ENCODE peak calls at places on chromosomes 6 and 20, in five cellular contexts. B is sigmoid colon, L is GM23248, X is IMR-90, D is kidney epithelial cell. E is an unnamed sample.

GRCh38 chr6:56692586-56693245 is 50.0 kb upstream of the DST start:
- DNase-seq in X (peak; percentile 78), B (no peak), L (peak; percentile 85), D (no peak), E (no peak)

GRCh38 chr6:83285917-83286316 is 92.8 kb downstream of the RWDD2A start:
- DNase-seq in B (no peak), D (no peak), X (no peak), L (no peak), E (no peak)

GRCh38 chr6:144408151-144408550 is 123.0 kb downstream of the UTRN start:
- DNase-seq in B (peak; percentile 70), L (peak; percentile 33), D (no peak), X (peak; percentile 18), E (no peak)

GRCh38 chr6:127513425-127513824 is 5.7 kb downstream of the MTCL3 start:
- DNase-seq in D (no peak), X (no peak), L (no peak), B (no peak), E (no peak)

GRCh38 chr6:107237992-107238660 is 122.8 kb upstream of the BEND3 start:
- DNase-seq in X (peak; percentile 74), B (no peak), D (no peak), L (peak; percentile 30), E (no peak)

GRCh38 chr6:40376113-40376650 is 211.0 kb downstream of the LRFN2 start:
- DNase-seq in B (no peak), D (no peak), X (no peak), L (no peak), E (no peak)

GRCh38 chr6:23524556-23524955 is 601.5 kb upstream of the NRSN1 start:
- DNase-seq in D (no peak), B (no peak), X (no peak), L (no peak), E (no peak)

GRCh38 chr6:71349395-71349794 is 60.8 kb downstream of the OGFRL1 start:
- DNase-seq in D (no peak), L (peak; percentile 63), X (peak; percentile 62), B (no peak), E (no peak)

GRCh38 chr6:21396313-21396712 is 197.2 kb upstream of the SOX4 start:
- DNase-seq in B (no peak), X (peak; percentile 60), L (peak; percentile 76), D (peak; percentile 71), E (no peak)

GRCh38 chr6:8234316-8234715 is 132.0 kb upstream of the EEF1E1 start:
- DNase-seq in D (no peak), L (no peak), B (no peak), X (no peak), E (no peak)

GRCh38 chr6:50087231-50087954 is 37.7 kb upstream of the DEFB112 start:
- DNase-seq in D (peak; percentile 1), X (peak; percentile 78), L (peak; percentile 75), B (no peak), E (no peak)

GRCh38 chr6:30450908-30451818 is 38.1 kb upstream of the HLA-E start:
- DNase-seq in B (peak; percentile 74), X (peak; percentile 58), L (peak; percentile 73), D (peak; percentile 37), E (peak; percentile 72)

GRCh38 chr6:24910850-24911712 is 24.7 kb downstream of the RIPOR2 start:
- DNase-seq in X (peak; percentile 65), L (peak; percentile 77), B (peak; percentile 81), D (no peak), E (peak; percentile 84)

GRCh38 chr6:70375882-70376281 is 37.4 kb upstream of the FAM135A start:
- DNase-seq in L (peak; percentile 7), B (no peak), D (no peak), X (no peak), E (no peak)

GRCh38 chr6:2902470-2902762 is 693 bp downstream of the SERPINB9 start:
- DNase-seq in D (peak; percentile 1), L (peak; percentile 52), X (peak; percentile 24), B (no peak), E (peak; percentile 74)

GRCh38 chr6:29009358-29009757 is 4.2 kb upstream of the ZNF311 start:
- DNase-seq in X (no peak), L (no peak), D (no peak), B (no peak), E (no peak)

GRCh38 chr6:155493694-155494143 is 38.1 kb upstream of the NOX3 start:
- DNase-seq in L (peak; percentile 98), D (peak; percentile 100), X (peak; percentile 100), B (peak; percentile 84), E (no peak)

GRCh38 chr6:169144356-169144755 is 109.3 kb downstream of the THBS2 start:
- DNase-seq in D (no peak), L (no peak), B (no peak), X (no peak), E (no peak)

GRCh38 chr6:127879685-127880084 is 21.2 kb downstream of the THEMIS start:
- DNase-seq in D (no peak), B (no peak), X (peak; percentile 7), L (peak; percentile 9), E (no peak)

GRCh38 chr6:30169658-30170614 is 6.6 kb downstream of the TRIM15 start:
- DNase-seq in D (no peak), X (peak; percentile 49), L (peak; percentile 68), B (no peak), E (no peak)

GRCh38 chr6:70398783-70399730 is 14.3 kb upstream of the FAM135A start:
- DNase-seq in D (peak; percentile 98), X (peak; percentile 23), B (no peak), L (peak; percentile 56), E (peak; percentile 67)

GRCh38 chr6:112571486-112571885 is 224.4 kb downstream of the RFPL4B start:
- DNase-seq in L (peak; percentile 72), X (peak; percentile 72), D (no peak), B (peak; percentile 80), E (no peak)

GRCh38 chr6:133254552-133255228 is 13.5 kb downstream of the EYA4 start:
- DNase-seq in L (peak; percentile 55), D (no peak), X (peak; percentile 83), B (no peak), E (no peak)

GRCh38 chr20:25865715-25866656 is 169.3 kb upstream of the ZNF337 start:
- DNase-seq in L (peak; percentile 85), B (peak; percentile 85), D (no peak), X (peak; percentile 41), E (peak; percentile 91)

GRCh38 chr6:79157961-79158644 is 76.4 kb downstream of the HMGN3 start:
- DNase-seq in L (no peak), D (no peak), B (no peak), X (no peak), E (no peak)

GRCh38 chr6:26754212-26754611 is 94.7 kb upstream of the ZNF322 start:
- DNase-seq in B (no peak), X (no peak), L (peak; percentile 1), D (no peak), E (no peak)

GRCh38 chr20:32968833-32969241 is 35.4 kb downstream of the SUN5 start:
- DNase-seq in L (peak; percentile 37), X (no peak), B (peak; percentile 35), D (no peak), E (peak; percentile 57)

GRCh38 chr20:17613328-17614175 is 43.7 kb downstream of the DSTN start:
- DNase-seq in D (no peak), B (peak; percentile 80), X (no peak), L (no peak), E (peak; percentile 64)

GRCh38 chr20:17614176-17614811 is 44.4 kb downstream of the DSTN start:
- DNase-seq in X (peak; percentile 31), L (peak; percentile 61), D (no peak), B (peak; percentile 97), E (peak; percentile 76)

GRCh38 chr20:17615645-17616479 is 46.0 kb downstream of the DSTN start:
- DNase-seq in D (no peak), X (no peak), B (peak; percentile 72), L (no peak), E (peak; percentile 64)

GRCh38 chr20:17616480-17617211 is 46.8 kb downstream of the DSTN start:
- DNase-seq in X (no peak), B (peak; percentile 71), L (no peak), D (no peak), E (peak; percentile 61)

GRCh38 chr20:17614812-17615644 is 45.2 kb downstream of the DSTN start:
- DNase-seq in L (no peak), X (no peak), B (peak; percentile 75), D (no peak), E (peak; percentile 64)
- H3K4me3 ChIP-seq in L (no peak overlapping the region), X (no peak overlapping the region), B (no peak overlapping the region), D (no peak overlapping the region), E (no peak overlapping the region)

GRCh38 chr20:36094497-36094896 is 60.0 kb upstream of the EPB41L1 start:
- DNase-seq in X (no peak), B (no peak), L (no peak), D (no peak), E (no peak)

GRCh38 chr20:36093025-36093803 is 61.3 kb upstream of the EPB41L1 start:
- DNase-seq in L (peak; percentile 64), B (peak; percentile 70), X (no peak), D (no peak), E (peak; percentile 90)

GRCh38 chr20:36092424-36093024 is 62.0 kb upstream of the EPB41L1 start:
- DNase-seq in L (peak; percentile 65), B (no peak), D (no peak), X (no peak), E (peak; percentile 81)

GRCh38 chr20:36091561-36092423 is 62.7 kb upstream of the EPB41L1 start:
- DNase-seq in D (no peak), L (no peak), B (no peak), X (no peak), E (no peak)

GRCh38 chr20:36093804-36094145 is 60.8 kb upstream of the EPB41L1 start:
- DNase-seq in X (no peak), B (no peak), D (no peak), L (no peak), E (no peak)
- H3K4me3 ChIP-seq in X (no peak overlapping the region), B (peak overlapping the region; percentile 55), D (peak overlapping the region; percentile 53), L (peak overlapping the region; percentile 75), E (peak overlapping the region; percentile 65)

DNA sequence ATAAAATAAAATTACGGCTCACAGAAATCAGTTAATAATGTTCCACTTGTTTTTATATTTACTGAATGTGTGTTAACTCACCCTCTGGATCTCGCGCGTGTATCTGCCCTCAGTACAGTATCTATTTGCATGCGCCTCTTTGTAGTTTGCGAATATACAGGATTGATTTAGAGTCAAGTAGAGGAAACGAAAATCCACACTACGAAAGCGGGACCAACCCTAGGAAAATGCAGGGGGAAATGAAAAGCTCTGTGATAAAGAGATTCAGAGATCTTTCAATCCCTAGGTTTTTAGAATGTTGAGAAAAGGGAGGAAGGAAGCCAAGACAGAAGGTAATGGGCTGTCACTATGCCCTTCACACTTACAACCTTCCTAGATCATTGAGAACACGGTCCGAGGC is 928 bp upstream of the FUT9 start:
- DNase-seq in L (no peak), X (no peak), D (no peak), B (no peak), E (no peak)
- H3K4me3 ChIP-seq in L (no peak overlapping the region), X (no peak overlapping the region), D (peak overlapping the region; percentile 56), B (peak overlapping the region; percentile 47), E (no peak overlapping the region)

GRCh38 chr20:29878777-29879442 is 1378.6 kb upstream of the DEFB115 start:
- DNase-seq in B (peak; percentile 67), X (no peak), L (no peak), D (no peak), E (peak; percentile 67)

GRCh38 chr20:29876911-29877285 is 1380.6 kb upstream of the DEFB115 start:
- DNase-seq in X (no peak), L (no peak), B (no peak), D (no peak), E (peak; percentile 65)

GRCh38 chr20:29878281-29878741 is 1379.2 kb upstream of the DEFB115 start:
- DNase-seq in D (no peak), B (peak; percentile 73), L (peak; percentile 49), X (no peak), E (peak; percentile 73)

GRCh38 chr20:29874476-29875202 is 1382.8 kb upstream of the DEFB115 start:
- DNase-seq in X (no peak), D (no peak), B (peak; percentile 63), L (no peak), E (no peak)

GRCh38 chr20:29873946-29874345 is 1383.5 kb upstream of the DEFB115 start:
- DNase-seq in L (peak; percentile 63), B (peak; percentile 81), D (no peak), X (peak; percentile 22), E (peak; percentile 84)
- H3K4me3 ChIP-seq in L (no peak overlapping the region), B (no peak overlapping the region), D (peak overlapping the region; percentile 36), X (peak overlapping the region; percentile 50), E (no peak overlapping the region)

E was measured in upper lobe of right lung.